ENCODE peak calls at places on chromosomes 7 and 10, in five cellular contexts. Y, H, O, M and R are unnamed samples.

GRCh38 chr10:85168287-85168686 is 839.9 kb downstream of the CCSER2 start:
- DNase-seq in Y (no peak), H (no peak), O (no peak), M (no peak), R (no peak)

GRCh38 chr10:132151951-132152505 is 34.7 kb upstream of the DPYSL4 start:
- DNase-seq in Y (no peak), H (no peak), O (no peak), M (no peak), R (no peak)

GRCh38 chr10:49024484-49024883 is 84.8 kb upstream of the LRRC18 start:
- DNase-seq in Y (no peak), H (no peak), O (no peak), M (no peak), R (no peak)

GRCh38 chr10:12513003-12513365 is 163.6 kb downstream of the CAMK1D start:
- DNase-seq in Y (no peak), H (no peak), O (no peak), M (no peak), R (no peak)

GRCh38 chr7:89458076-89458475 is 662.5 kb upstream of the TEX47 start:
- DNase-seq in Y (no peak), H (no peak), O (no peak), M (no peak), R (no peak)

GRCh38 chr7:29109815-29110385 is 36.4 kb downstream of the CPVL start:
- DNase-seq in Y (no peak), H (no peak), O (no peak), M (no peak), R (no peak)

GRCh38 chr7:27150568-27151340 is 1.6 kb downstream of the HOXA3 start:
- DNase-seq in Y (peak), H (peak), O (peak), M (peak), R (no peak)

GRCh38 chr7:73487486-73487885 is 34.6 kb downstream of the BAZ1B start:
- DNase-seq in Y (no peak), H (no peak), O (no peak), M (no peak), R (no peak)

GRCh38 chr7:151125835-151126481 is 39.7 kb downstream of the AGAP3 start:
- DNase-seq in Y (no peak), H (no peak), O (no peak), M (no peak), R (no peak)

GRCh38 chr10:14617125-14617524 is 157.6 kb downstream of the FAM107B start:
- DNase-seq in Y (no peak), H (no peak), O (no peak), M (no peak), R (no peak)

GRCh38 chr10:10078476-10078875 is 939.2 kb upstream of the CELF2 start:
- DNase-seq in Y (no peak), H (no peak), O (no peak), M (no peak), R (no peak)

GRCh38 chr10:11095374-11095785 is 77.7 kb downstream of the CELF2 start:
- DNase-seq in Y (no peak), H (no peak), O (no peak), M (no peak), R (no peak)

GRCh38 chr10:16789765-16790164 is 27.5 kb downstream of the RSU1 start:
- DNase-seq in Y (no peak), H (no peak), O (no peak), M (no peak), R (no peak)

GRCh38 chr10:30639946-30640786 is 10.6 kb upstream of the LYZL2 start:
- DNase-seq in Y (no peak), H (peak), O (no peak), M (peak), R (no peak)

GRCh38 chr7:27198871-27199801 is 755 bp downstream of the HOXA13 start:
- DNase-seq in Y (peak), H (no peak), O (no peak), M (no peak), R (no peak)